ENCODE peak calls at places on chromosomes 5 and 9, in five cellular contexts. U is Panc1, H is suprapubic skin, X is prostate gland, T is cardiac muscle cell. F is an unnamed sample. For H3K4me1, the result is how much of the 10 kb centered on the place peaks cover.

GRCh38 chr5:15877905-15878304 is 301.7 kb downstream of the MARCHF11 start:
- DNase-seq in U (no peak), H (no peak), X (no peak), T (no peak), F (no peak)

GRCh38 chr9:71685988-71686387 is 82.3 kb downstream of the CEMIP2 start:
- DNase-seq in U (no peak), H (no peak), X (no peak), T (no peak), F (no peak)

GRCh38 chr5:111584651-111585050 is 72.3 kb upstream of the STARD4 start:
- DNase-seq in U (no peak), H (no peak), X (no peak), T (peak), F (peak)

GRCh38 chr5:136511046-136511445 is 145.7 kb upstream of the TRPC7 start:
- DNase-seq in U (no peak), H (no peak), X (no peak), T (no peak), F (no peak)

GRCh38 chr9:4334439-4334838 is 34.6 kb upstream of the GLIS3 start:
- DNase-seq in U (no peak), H (no peak), X (peak), T (peak), F (peak)

GRCh38 chr9:106287108-106287631 is 575.8 kb upstream of the ZNF462 start:
- DNase-seq in U (no peak), H (no peak), X (no peak), T (peak), F (no peak)

GRCh38 chr5:3320317-3320865 is 275.2 kb upstream of the IRX1 start:
- DNase-seq in U (no peak), H (no peak), X (no peak), T (no peak), F (no peak)

GRCh38 chr9:20446248-20446647 is 176.1 kb downstream of the MLLT3 start:
- DNase-seq in U (no peak), H (no peak), X (no peak), T (peak), F (no peak)

GRCh38 chr9:87063883-87064282 is 116.6 kb upstream of the GAS1 start:
- DNase-seq in U (no peak), H (no peak), X (no peak), T (peak), F (no peak)

GRCh38 chr9:110047955-110048472 is 159.9 kb downstream of the C9orf152 start:
- DNase-seq in U (no peak), H (no peak), X (no peak), T (no peak), F (no peak)

GRCh38 chr5:150059623-150060022 is 26.7 kb downstream of the CSF1R start:
- DNase-seq in U (no peak), H (no peak), X (no peak), T (no peak), F (no peak)

GRCh38 chr9:137506274-137506673 is 43.9 kb downstream of the PNPLA7 start:
- DNase-seq in U (no peak), H (no peak), X (no peak), T (no peak), F (peak)

GRCh38 chr5:15785636-15786035 is 285.7 kb downstream of the FBXL7 start:
- DNase-seq in U (no peak), H (no peak), X (no peak), T (no peak), F (no peak)

GRCh38 chr5:150505041-150505511 is 2.9 kb upstream of the NDST1 start:
- DNase-seq in U (no peak), H (no peak), X (no peak), T (no peak), F (no peak)

GRCh38 chr5:102986074-102986473 is 133.9 kb downstream of the GIN1 start:
- DNase-seq in U (no peak), H (no peak), X (no peak), T (no peak), F (no peak)

GRCh38 chr5:161378701-161379100 is 167.8 kb downstream of the GABRB2 start:
- DNase-seq in U (no peak), H (no peak), X (no peak), T (no peak), F (no peak)

GRCh38 chr9:32571969-32572899 is 725 bp downstream of the NDUFB6 start:
- DNase-seq in U (peak), H (no peak), X (peak), T (peak), F (peak)

GRCh38 chr9:35790385-35791291 is 753 bp upstream of the NPR2 start:
- DNase-seq in U (no peak), H (peak), X (peak), T (peak), F (peak)

GRCh38 chr5:72556351-72557146 is 49.3 kb upstream of the ZNF366 start:
- DNase-seq in U (no peak), H (peak), X (peak), T (peak), F (no peak)

GRCh38 chr5:10552183-10553143 is 11.4 kb upstream of the ANKRD33B start:
- DNase-seq in U (no peak), H (no peak), X (no peak), T (no peak), F (peak)

GRCh38 chr5:126003309-126003708 is 419.9 kb upstream of the GRAMD2B start:
- DNase-seq in U (no peak), H (no peak), X (peak), T (peak), F (no peak)

GRCh38 chr9:137457406-137458193 is 1.5 kb downstream of the NSMF start:
- DNase-seq in U (no peak), H (no peak), X (no peak), T (no peak), F (no peak)

GRCh38 chr5:36934740-36935356 is 58.3 kb downstream of the NIPBL start:
- DNase-seq in U (no peak), H (no peak), X (no peak), T (peak), F (no peak)

GRCh38 chr9:87503970-87504369 is 6.3 kb downstream of the DAPK1 start:
- DNase-seq in U (no peak), H (no peak), X (no peak), T (no peak), F (no peak)

GRCh38 chr5:157651623-157652376 is 438 bp downstream of the SOX30 start:
- DNase-seq in U (no peak), H (no peak), X (peak), T (peak), F (peak)

GRCh38 chr9:18452276-18452675 is 21.7 kb upstream of the ADAMTSL1 start:
- DNase-seq in U (no peak), H (no peak), X (no peak), T (no peak), F (no peak)

DNA sequence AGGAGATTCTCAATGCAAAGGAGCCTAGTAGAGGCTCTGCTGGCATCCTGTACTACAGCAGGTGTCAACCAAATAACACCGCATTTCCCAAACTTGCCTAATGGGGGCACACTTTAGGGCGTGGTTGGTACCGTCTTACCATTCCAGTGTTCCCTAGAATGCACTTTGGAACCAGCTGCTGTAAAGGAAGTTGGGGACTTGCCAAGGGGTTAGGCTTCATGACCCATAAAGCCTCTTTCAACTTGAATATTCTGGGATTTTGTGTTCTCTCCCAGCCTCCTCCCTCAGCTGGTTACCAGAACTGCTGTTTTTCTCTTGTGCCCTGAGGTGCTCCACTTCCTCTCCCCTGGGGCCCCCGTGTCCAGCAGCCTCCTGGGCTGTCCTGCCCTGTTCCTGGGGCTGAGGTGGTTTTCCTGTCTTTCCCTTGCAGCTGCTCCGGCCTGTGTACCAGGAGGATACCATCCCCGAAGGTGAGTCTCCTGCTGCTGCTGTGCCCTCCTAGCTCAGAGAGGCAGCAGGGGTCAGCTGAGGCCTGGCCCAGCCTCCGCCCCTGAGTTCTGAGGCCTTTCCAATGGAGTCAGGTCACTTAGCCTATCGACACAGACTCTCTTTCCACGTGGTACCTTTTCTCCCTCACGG is 44.7 kb downstream of the RGS3 start:
- DNase-seq in U (no peak), H (no peak), X (no peak), T (no peak), F (no peak)
- TF ChIP-seq CTCF in U (no peak), H (no peak), X (no peak), T (no peak), F (no peak)

GRCh38 chr5:77775773-77776605 is at the start of gene TBCA:
- DNase-seq in U (peak), H (peak), X (peak), T (peak), F (peak)

GRCh38 chr5:77777281-77777892 is 1.2 kb upstream of the TBCA start:
- DNase-seq in U (peak), H (no peak), X (no peak), T (no peak), F (no peak)

GRCh38 chr5:77773734-77774280 is 2.3 kb downstream of the TBCA start:
- DNase-seq in U (no peak), H (no peak), X (no peak), T (no peak), F (no peak)

GRCh38 chr5:77776606-77777206 is 567 bp upstream of the TBCA start:
- DNase-seq in U (no peak), H (no peak), X (no peak), T (no peak), F (no peak)

GRCh38 chr5:77774981-77775772 is 962 bp downstream of the TBCA start:
- DNase-seq in U (peak), H (no peak), X (no peak), T (no peak), F (peak)
- H3K4me1 ChIP-seq in U (under half), H (under half), X (under half), T (under half), F (under half)

GRCh38 chr9:75358837-75359236 is 270.5 kb downstream of the OSTF1 start:
- DNase-seq in U (no peak), H (no peak), X (no peak), T (no peak), F (no peak)
- TF ChIP-seq CTCF in U (no peak), H (no peak), X (no peak), T (no peak), F (no peak)

GRCh38 chr9:12783767-12784460 is 9.1 kb downstream of the LURAP1L start:
- DNase-seq in U (no peak), H (no peak), X (no peak), T (no peak), F (no peak)

GRCh38 chr9:12785251-12785880 is 10.5 kb downstream of the LURAP1L start:
- DNase-seq in U (no peak), H (peak), X (peak), T (no peak), F (peak)

GRCh38 chr9:12785941-12786340 is 11.1 kb downstream of the LURAP1L start:
- DNase-seq in U (no peak), H (no peak), X (no peak), T (no peak), F (no peak)

GRCh38 chr9:12781334-12781733 is 6.5 kb downstream of the LURAP1L start:
- DNase-seq in U (no peak), H (no peak), X (no peak), T (no peak), F (no peak)

GRCh38 chr9:12784461-12785250 is 9.8 kb downstream of the LURAP1L start:
- DNase-seq in U (no peak), H (no peak), X (no peak), T (peak), F (peak)
- H3K4me1 ChIP-seq in U (under half), H (under half), X (under half), T (under half), F (under half)

DNA sequence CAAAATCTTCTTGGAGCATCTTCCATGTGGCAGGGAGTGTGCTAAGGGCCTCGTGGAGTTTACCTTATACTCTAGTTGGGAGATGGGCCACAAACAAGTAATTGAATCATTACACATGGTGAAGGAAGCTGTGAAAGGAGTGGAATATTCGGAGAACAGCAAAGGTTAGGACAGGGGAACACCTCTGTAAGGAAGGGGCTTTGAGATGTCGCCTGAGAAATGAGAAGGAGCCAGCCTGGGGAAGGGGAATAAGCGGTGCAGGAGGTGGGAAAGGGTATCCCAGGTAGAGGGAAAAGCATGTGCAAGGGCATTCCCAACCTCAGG is 2.2 kb upstream of the STOM start:
- DNase-seq in U (no peak), H (no peak), X (no peak), T (no peak), F (no peak)
- TF ChIP-seq CTCF in U (no peak), H (no peak), X (no peak), T (no peak), F (no peak)